ENCODE peak calls at places on chromosomes 13 and 19, in four cellular contexts. B, K, G and V are unnamed samples.

GRCh38 chr19:13502231-13502630 is 4.0 kb downstream of the CACNA1A start:
- DNase-seq in K (no peak), B (no peak), G (no peak), V (no peak)

GRCh38 chr19:57363734-57364181 is 407 bp downstream of the TRAPPC2B start:
- DNase-seq in K (no peak), B (peak), G (no peak), V (peak)

GRCh38 chr19:42168206-42168605 is 36.0 kb upstream of the POU2F2 start:
- DNase-seq in G (no peak), B (no peak), K (no peak), V (no peak)

GRCh38 chr19:49333426-49334288 is 1.5 kb upstream of the CD37 start:
- DNase-seq in K (no peak), B (no peak), G (peak), V (no peak)

GRCh38 chr19:54881884-54882283 is 7.8 kb downstream of the FCAR start:
- DNase-seq in B (no peak), K (no peak), G (no peak), V (no peak)

GRCh38 chr13:93559718-93560117 is 333.1 kb downstream of the GPC6 start:
- DNase-seq in G (no peak), B (no peak), K (no peak), V (no peak)

GRCh38 chr13:57877596-57877995 is 246.1 kb downstream of the PCDH17 start:
- DNase-seq in B (no peak), K (no peak), G (no peak), V (no peak)

GRCh38 chr19:48539503-48540096 is 12.4 kb upstream of the SULT2B1 start:
- DNase-seq in B (no peak), G (no peak), K (peak), V (no peak)

GRCh38 chr19:34018546-34018945 is 153.8 kb upstream of the LSM14A start:
- DNase-seq in K (no peak), B (no peak), G (no peak), V (no peak)

GRCh38 chr19:42069619-42070293 is at the start of gene GRIK5:
- DNase-seq in G (no peak), B (no peak), K (no peak), V (no peak)

GRCh38 chr13:102399791-102400618 is 1.8 kb downstream of the FGF14 start:
- DNase-seq in K (no peak), B (no peak), G (no peak), V (no peak)

GRCh38 chr19:18362934-18363542 is 22.6 kb downstream of the PGPEP1 start:
- DNase-seq in K (no peak), G (no peak), B (no peak), V (peak)

GRCh38 chr19:18368504-18369222 is 17.3 kb upstream of the GDF15 start:
- DNase-seq in B (no peak), K (no peak), G (no peak), V (peak)

GRCh38 chr19:18363787-18364186 is 22.2 kb upstream of the GDF15 start:
- DNase-seq in B (no peak), K (no peak), G (no peak), V (no peak)

GRCh38 chr19:18364826-18365528 is 21.0 kb upstream of the GDF15 start:
- DNase-seq in G (no peak), K (peak), B (peak), V (peak)

GRCh38 chr19:18366027-18366435 is 19.9 kb upstream of the GDF15 start:
- DNase-seq in G (no peak), K (no peak), B (no peak), V (no peak)
- TF ChIP-seq TARDBP in G (no peak), K (no peak), B (no peak), V (no peak)

GRCh38 chr13:32737111-32737571 is 150.9 kb downstream of the PDS5B start:
- DNase-seq in B (no peak), G (peak), K (no peak), V (no peak)
- TF ChIP-seq TARDBP in B (no peak), G (no peak), K (no peak), V (no peak)

GRCh38 chr13:27020415-27020814 is 151.2 kb downstream of the USP12 start:
- DNase-seq in G (no peak), B (no peak), K (no peak), V (no peak)
- TF ChIP-seq TARDBP in G (no peak), B (no peak), K (no peak), V (no peak)

DNA sequence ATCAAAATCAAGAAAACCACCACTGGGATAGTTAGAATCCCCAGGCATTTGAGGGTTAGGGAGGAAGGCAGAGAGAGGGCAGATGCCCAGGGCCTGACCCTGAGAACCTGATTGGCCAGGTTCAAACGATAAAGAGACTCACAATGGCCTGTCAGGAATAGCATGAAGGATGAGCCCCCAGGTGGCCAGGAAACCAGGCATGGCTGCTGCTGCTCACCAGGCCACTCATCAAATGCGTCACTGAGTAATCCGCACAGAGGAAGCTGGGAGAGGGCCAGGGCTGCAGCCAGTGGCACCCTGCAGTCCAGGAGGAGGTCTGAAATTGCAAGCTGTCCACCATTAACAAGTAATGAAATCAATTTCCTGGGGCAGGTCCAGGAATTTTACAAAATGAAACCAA is 111.3 kb downstream of the KATNAL1 start:
- DNase-seq in G (no peak), K (no peak), B (peak), V (no peak)
- TF ChIP-seq TARDBP in G (no peak), K (no peak), B (no peak), V (no peak)

DNA sequence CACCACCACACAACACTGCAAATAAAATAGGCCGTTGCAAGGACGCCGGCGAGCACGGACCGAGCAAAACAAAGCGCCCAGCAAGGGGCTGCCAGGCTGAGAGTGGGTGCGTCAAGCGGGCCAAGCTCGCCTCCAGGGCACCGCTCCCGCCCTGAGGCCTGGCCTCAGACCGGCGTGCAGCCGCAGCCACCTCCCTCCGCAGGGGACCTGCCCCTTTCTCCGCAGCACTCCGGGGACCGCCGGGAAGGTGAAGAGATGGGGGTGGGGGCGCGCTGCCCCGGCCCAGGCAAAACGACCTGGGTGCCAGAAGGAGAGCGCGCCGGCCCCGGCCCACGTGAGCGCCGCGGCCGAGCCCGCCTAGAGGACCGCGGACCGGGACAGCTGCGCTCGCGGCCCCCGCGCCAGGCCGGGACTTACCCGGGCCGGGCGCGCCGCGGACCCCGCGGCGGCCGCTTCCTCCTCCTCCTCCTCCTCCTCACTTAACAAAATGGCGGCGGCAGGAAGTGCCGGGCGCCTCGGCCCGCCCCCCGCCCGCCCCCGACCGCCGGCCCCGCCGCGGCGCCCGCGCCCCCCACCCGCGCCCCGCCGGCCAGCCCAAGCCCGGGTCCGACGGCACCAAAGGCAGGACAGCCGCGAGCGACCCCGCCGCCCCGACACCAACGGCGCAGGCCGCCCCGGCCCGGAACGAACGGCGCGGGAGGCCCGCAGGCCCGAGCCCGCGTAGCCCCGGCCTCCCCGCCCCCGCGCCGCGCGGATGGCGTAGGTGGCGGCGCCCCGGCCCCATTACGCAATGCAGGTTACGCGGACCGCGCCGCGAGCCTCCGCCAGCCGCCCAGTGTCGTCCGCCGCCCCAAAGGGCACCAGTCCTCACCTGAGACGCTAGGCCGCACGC is 674 bp downstream of the BRD4 start:
- DNase-seq in G (no peak), B (peak), K (peak), V (no peak)
- TF ChIP-seq TARDBP in G (no peak), B (no peak), K (no peak), V (no peak)

GRCh38 chr13:77701305-77701704 is 3.8 kb downstream of the SLAIN1 start:
- DNase-seq in G (no peak), K (no peak), B (no peak), V (no peak)
- TF ChIP-seq TARDBP in G (no peak), K (no peak), B (no peak), V (no peak)

DNA sequence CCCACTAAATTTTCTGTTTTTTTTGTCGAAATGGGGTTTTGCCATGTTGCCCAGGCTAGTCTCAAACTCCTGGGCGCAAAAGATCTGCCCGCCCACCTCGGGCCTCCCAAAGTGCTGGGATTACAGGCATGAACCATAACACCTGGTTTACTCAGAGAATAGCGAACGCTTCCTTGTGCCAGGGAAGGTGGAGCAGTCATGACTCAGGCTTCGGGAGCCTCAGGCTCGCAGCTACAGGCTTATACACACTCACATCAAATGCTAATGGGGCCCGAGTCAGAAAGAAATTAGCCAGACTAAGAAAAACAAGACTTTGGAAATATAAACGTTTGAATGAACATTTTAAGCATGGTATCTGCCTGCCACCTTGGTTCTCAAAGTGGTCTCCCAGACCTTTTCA is 11.0 kb upstream of the TPT1 start:
- DNase-seq in B (no peak), G (no peak), K (no peak), V (no peak)
- TF ChIP-seq TARDBP in B (no peak), G (no peak), K (no peak), V (no peak)

GRCh38 chr13:72259528-72259927 is 392.5 kb upstream of the DACH1 start:
- DNase-seq in K (no peak), B (no peak), G (no peak), V (no peak)

GRCh38 chr13:72253754-72254153 is 386.8 kb upstream of the DACH1 start:
- DNase-seq in B (no peak), K (no peak), G (no peak), V (no peak)

GRCh38 chr13:72261732-72262131 is 394.7 kb upstream of the DACH1 start:
- DNase-seq in G (no peak), K (no peak), B (no peak), V (no peak)

GRCh38 chr13:72258340-72258981 is 391.5 kb upstream of the DACH1 start:
- DNase-seq in G (no peak), B (no peak), K (no peak), V (no peak)

GRCh38 chr13:72255908-72256307 is 388.9 kb upstream of the DACH1 start:
- DNase-seq in B (peak), G (no peak), K (no peak), V (peak)
- TF ChIP-seq TARDBP in B (no peak), G (no peak), K (no peak), V (no peak)